ENCODE peak calls at places on chromosome 10, in seven cellular contexts. S is MCF 10A, B is cardiac muscle cell, E is epithelial cell of proximal tubule, P is kidney, W is nephron progenitor cell, N is colonic mucosa. Q is an unnamed sample.

GRCh38 chr10:34247560-34247959 is 567.5 kb downstream of the PARD3 start:
- DNase-seq in S (no peak), B (no peak), E (no peak), P (no peak), W (no peak), N (no peak), Q (no peak)

GRCh38 chr10:97117372-97117771 is 68.4 kb downstream of the SLIT1 start:
- DNase-seq in S (peak), B (peak), E (no peak), P (no peak), W (no peak), N (peak), Q (no peak)

GRCh38 chr10:61901829-61902447 is 439 bp downstream of the ARID5B start:
- DNase-seq in S (no peak), B (peak), E (no peak), P (no peak), W (peak), N (no peak), Q (no peak)

GRCh38 chr10:88557246-88557645 is 25.9 kb downstream of the RNLS start:
- DNase-seq in S (no peak), B (no peak), E (no peak), P (no peak), W (no peak), N (no peak), Q (no peak)

GRCh38 chr10:94424714-94425337 is 22.5 kb downstream of the TBC1D12 start:
- DNase-seq in S (no peak), B (no peak), E (no peak), P (no peak), W (no peak), N (no peak), Q (no peak)

GRCh38 chr10:113646337-113647201 is 17.3 kb downstream of the NRAP start:
- DNase-seq in S (no peak), B (no peak), E (no peak), P (no peak), W (no peak), N (no peak), Q (no peak)

GRCh38 chr10:131892817-131893675 is 7.8 kb upstream of the PPP2R2D start:
- DNase-seq in S (no peak), B (no peak), E (no peak), P (peak), W (no peak), N (no peak), Q (no peak)

GRCh38 chr10:75037171-75038153 is 74.0 kb upstream of the SAMD8 start:
- DNase-seq in S (no peak), B (no peak), E (no peak), P (no peak), W (no peak), N (no peak), Q (no peak)

GRCh38 chr10:9254353-9254752 is 1199.9 kb downstream of the GATA3 start:
- DNase-seq in S (no peak), B (no peak), E (no peak), P (no peak), W (no peak), N (no peak), Q (no peak)

GRCh38 chr10:1094112-1095057 is 38.2 kb downstream of the WDR37 start:
- DNase-seq in S (no peak), B (no peak), E (no peak), P (no peak), W (no peak), N (no peak), Q (peak)

GRCh38 chr10:72688208-72688651 is 3.7 kb upstream of the MCU start:
- DNase-seq in S (peak), B (peak), E (peak), P (no peak), W (no peak), N (peak), Q (no peak)

GRCh38 chr10:17250736-17251135 is 22.7 kb downstream of the VIM start:
- DNase-seq in S (no peak), B (no peak), E (no peak), P (no peak), W (no peak), N (no peak), Q (no peak)
- TF ChIP-seq CTCF in S (no peak), B (no peak), E (no peak), P (no peak), W (no peak), N (no peak), Q (no peak)

GRCh38 chr10:130547368-130547767 is 411.2 kb downstream of the GLRX3 start:
- DNase-seq in S (peak), B (no peak), E (no peak), P (no peak), W (no peak), N (no peak), Q (no peak)
- TF ChIP-seq CTCF in S (peak), B (no peak), E (no peak), P (no peak), W (peak), N (no peak), Q (no peak)

DNA sequence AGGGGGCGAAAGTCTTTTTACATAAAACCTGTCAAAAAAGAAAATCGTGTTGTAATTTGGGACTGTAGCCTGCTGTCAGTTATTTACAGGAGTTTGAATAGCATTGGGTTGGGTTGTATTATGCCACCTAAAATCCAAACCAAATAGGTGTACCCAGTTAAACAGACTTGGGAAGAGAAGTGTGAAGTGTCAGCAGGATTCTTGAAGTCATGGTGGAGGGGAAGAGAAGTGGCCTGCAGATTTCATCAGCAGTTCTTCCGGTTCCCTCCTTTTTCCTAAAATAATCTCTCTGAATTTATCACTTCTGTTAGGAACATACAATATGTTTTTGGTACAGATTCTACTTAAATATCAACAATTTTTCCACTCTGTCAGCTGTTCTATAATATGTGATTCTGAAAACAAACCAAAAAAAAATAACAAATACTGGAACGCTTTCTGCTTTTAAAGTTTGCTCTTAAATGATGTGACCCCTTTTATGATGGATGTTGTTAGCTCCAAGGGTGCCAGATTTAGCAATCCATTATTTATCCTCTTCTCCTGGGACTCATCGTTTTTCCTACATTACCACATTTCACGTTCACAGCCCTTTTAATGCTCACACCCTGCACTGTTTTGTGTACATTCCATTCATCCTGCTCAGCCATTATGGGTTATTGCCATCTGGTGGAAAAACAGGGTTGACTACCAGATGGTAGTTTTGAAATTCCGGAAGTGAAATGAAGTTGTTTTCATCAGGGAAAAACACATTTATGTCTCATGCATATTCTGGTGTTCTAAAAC is 18.7 kb upstream of the ARHGAP12 start:
- DNase-seq in S (peak), B (peak), E (no peak), P (no peak), W (no peak), N (peak), Q (no peak)
- TF ChIP-seq CTCF in S (peak), B (peak), E (peak), P (peak), W (no peak), N (peak), Q (no peak)

GRCh38 chr10:35545079-35545657 is 60.0 kb upstream of the GJD4 start:
- DNase-seq in S (no peak), B (no peak), E (no peak), P (no peak), W (no peak), N (no peak), Q (no peak)

GRCh38 chr10:35545878-35546631 is 59.1 kb upstream of the GJD4 start:
- DNase-seq in S (peak), B (peak), E (peak), P (no peak), W (no peak), N (no peak), Q (no peak)

GRCh38 chr10:35542303-35542702 is 62.8 kb upstream of the GJD4 start:
- DNase-seq in S (no peak), B (no peak), E (no peak), P (no peak), W (no peak), N (no peak), Q (no peak)

GRCh38 chr10:35552622-35553342 is 52.4 kb upstream of the GJD4 start:
- DNase-seq in S (peak), B (peak), E (no peak), P (no peak), W (no peak), N (no peak), Q (no peak)

GRCh38 chr10:35546824-35547225 is 58.3 kb upstream of the GJD4 start:
- DNase-seq in S (peak), B (peak), E (peak), P (no peak), W (no peak), N (no peak), Q (no peak)
- TF ChIP-seq CTCF in S (peak), B (no peak), E (peak), P (no peak), W (no peak), N (no peak), Q (no peak)

GRCh38 chr10:102312683-102313082 is 67.4 kb downstream of the GBF1 start:
- DNase-seq in S (no peak), B (no peak), E (peak), P (no peak), W (no peak), N (no peak), Q (no peak)
- TF ChIP-seq CTCF in S (no peak), B (no peak), E (no peak), P (no peak), W (no peak), N (no peak), Q (no peak)

DNA sequence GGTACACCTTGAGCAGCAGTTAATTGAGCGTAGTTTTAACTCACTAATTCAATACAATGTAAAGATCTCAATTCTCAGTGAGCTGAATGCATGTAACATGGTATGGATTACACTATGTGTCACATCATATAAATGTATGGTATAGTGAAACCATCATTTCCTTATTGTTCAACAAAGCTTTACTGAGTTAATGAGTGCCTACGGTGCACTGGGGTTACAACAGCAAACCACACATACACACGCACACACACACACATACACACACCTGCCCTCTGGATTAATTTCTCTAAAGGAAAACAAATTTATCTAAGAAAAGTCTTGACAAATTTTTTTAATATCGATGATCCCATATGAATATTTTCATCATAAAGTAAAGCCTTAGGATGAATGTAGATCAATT is 369.1 kb downstream of the MALRD1 start:
- DNase-seq in S (no peak), B (no peak), E (no peak), P (no peak), W (no peak), N (no peak), Q (no peak)
- TF ChIP-seq CTCF in S (no peak), B (no peak), E (no peak), P (no peak), W (no peak), N (no peak), Q (no peak)

GRCh38 chr10:14952851-14953451 is 945 bp downstream of the DCLRE1C start:
- DNase-seq in S (peak), B (no peak), E (no peak), P (no peak), W (no peak), N (no peak), Q (no peak)
- TF ChIP-seq CTCF in S (no peak), B (no peak), E (peak), P (no peak), W (no peak), N (no peak), Q (no peak)

GRCh38 chr10:99621454-99622246 is 1.4 kb upstream of the SLC25A28 start:
- DNase-seq in S (peak), B (no peak), E (no peak), P (no peak), W (peak), N (no peak), Q (no peak)
- TF ChIP-seq CTCF in S (no peak), B (no peak), E (no peak), P (no peak), W (no peak), N (no peak), Q (no peak)

DNA sequence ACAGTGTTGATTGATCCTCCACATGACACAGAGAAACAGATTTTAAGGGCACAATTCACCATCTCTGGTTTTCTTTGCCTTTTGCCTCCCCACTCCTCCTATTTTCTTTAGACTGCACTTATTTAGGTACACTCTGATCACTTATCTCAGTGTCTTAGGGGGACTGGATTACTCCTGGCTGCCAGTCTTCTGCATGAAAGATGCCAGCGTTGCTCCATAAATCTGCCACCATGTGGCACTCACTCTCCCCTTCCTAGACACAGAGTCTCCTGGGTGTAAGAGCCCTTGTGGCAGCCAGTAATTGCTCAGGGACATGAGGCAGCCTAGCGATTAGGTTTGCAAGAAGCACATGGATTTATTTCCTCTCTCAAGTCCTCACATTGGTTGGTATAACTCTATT is 34.5 kb upstream of the RBM20 start:
- DNase-seq in S (peak), B (no peak), E (no peak), P (no peak), W (no peak), N (no peak), Q (no peak)
- TF ChIP-seq CTCF in S (no peak), B (no peak), E (peak), P (no peak), W (no peak), N (no peak), Q (peak)

Q was measured in GM13976.